ENCODE peak calls at places on chromosomes 16 and 17, in eight cellular contexts. P is GM12864; T is fibroblast of lung; H is AG10803; F is CD8-positive, alpha-beta memory T cell; X is heart right ventricle; Q is AG04450; O is A549. R is an unnamed sample.

GRCh38 chr17:48612854-48613691 is 2.0 kb downstream of the HOXB8 start:
- DNase-seq in P (no peak), T (peak), H (no peak), F (peak), X (no peak), Q (no peak), O (peak), R (peak)

GRCh38 chr17:39899215-39899614 is 19.2 kb downstream of the GSDMB start:
- DNase-seq in P (no peak), T (no peak), H (no peak), F (no peak), X (no peak), Q (no peak), O (no peak), R (no peak)

GRCh38 chr16:54939537-54940278 is 9.0 kb downstream of the IRX5 start:
- DNase-seq in P (no peak), T (peak), H (no peak), F (no peak), X (peak), Q (no peak), O (no peak), R (no peak)

GRCh38 chr16:31253642-31254045 is 6.1 kb upstream of the ITGAM start:
- DNase-seq in P (no peak), T (no peak), H (no peak), F (no peak), X (peak), Q (no peak), O (peak), R (no peak)

GRCh38 chr17:32917842-32918241 is 10.1 kb upstream of the TMEM98 start:
- DNase-seq in P (no peak), T (no peak), H (no peak), F (no peak), X (no peak), Q (no peak), O (no peak), R (no peak)

GRCh38 chr16:57042157-57043111 is 49.9 kb upstream of the CPNE2 start:
- DNase-seq in P (peak), T (peak), H (no peak), F (peak), X (no peak), Q (no peak), O (no peak), R (no peak)

GRCh38 chr16:75385507-75386152 is 47.7 kb downstream of the CFDP1 start:
- DNase-seq in P (peak), T (peak), H (peak), F (peak), X (peak), Q (peak), O (peak), R (no peak)

GRCh38 chr16:19005561-19006445 is 22.1 kb downstream of the TMC7 start:
- DNase-seq in P (no peak), T (peak), H (peak), F (no peak), X (peak), Q (no peak), O (peak), R (peak)

GRCh38 chr17:8189041-8189710 is 804 bp downstream of the BORCS6 start:
- DNase-seq in P (no peak), T (peak), H (peak), F (peak), X (no peak), Q (no peak), O (no peak), R (no peak)

GRCh38 chr16:84807776-84808175 is 12.0 kb upstream of the CRISPLD2 start:
- DNase-seq in P (no peak), T (no peak), H (no peak), F (no peak), X (no peak), Q (no peak), O (no peak), R (no peak)

GRCh38 chr16:30760577-30761426 is 1.1 kb downstream of the CFAP119 start:
- DNase-seq in P (no peak), T (no peak), H (no peak), F (no peak), X (no peak), Q (no peak), O (no peak), R (no peak)

GRCh38 chr16:88747588-88748301 is 37.3 kb downstream of the PIEZO1 start:
- DNase-seq in P (no peak), T (no peak), H (no peak), F (no peak), X (no peak), Q (no peak), O (peak), R (peak)

GRCh38 chr17:41666336-41666680 is 22.4 kb upstream of the EIF1 start:
- DNase-seq in P (peak), T (peak), H (peak), F (peak), X (no peak), Q (peak), O (peak), R (no peak)

GRCh38 chr16:53768167-53768566 is 64.2 kb downstream of the FTO start:
- DNase-seq in P (no peak), T (no peak), H (peak), F (no peak), X (no peak), Q (no peak), O (no peak), R (no peak)

GRCh38 chr17:7132511-7133094 is 18.0 kb upstream of the ASGR2 start:
- DNase-seq in P (peak), T (no peak), H (no peak), F (peak), X (no peak), Q (no peak), O (no peak), R (no peak)

GRCh38 chr17:57288034-57288752 is 31.9 kb downstream of the MSI2 start:
- DNase-seq in P (no peak), T (peak), H (peak), F (no peak), X (no peak), Q (no peak), O (no peak), R (peak)

GRCh38 chr16:539901-540530 is 12.5 kb downstream of the CAPN15 start:
- DNase-seq in P (no peak), T (peak), H (no peak), F (no peak), X (no peak), Q (peak), O (no peak), R (peak)

GRCh38 chr16:11530171-11530940 is 56.4 kb downstream of the LITAF start:
- DNase-seq in P (no peak), T (peak), H (no peak), F (no peak), X (no peak), Q (no peak), O (no peak), R (no peak)

GRCh38 chr17:6775871-6776405 is at the start of gene FBXO39:
- DNase-seq in P (no peak), T (no peak), H (no peak), F (no peak), X (no peak), Q (no peak), O (no peak), R (no peak)

GRCh38 chr17:81928497-81929252 is 1.1 kb upstream of the MAFG start:
- DNase-seq in P (no peak), T (no peak), H (no peak), F (no peak), X (no peak), Q (no peak), O (no peak), R (peak)

GRCh38 chr16:70696952-70697600 is 11.2 kb upstream of the MTSS2 start:
- DNase-seq in P (no peak), T (no peak), H (no peak), F (peak), X (no peak), Q (no peak), O (no peak), R (no peak)

GRCh38 chr16:82092711-82093110 is 57.7 kb downstream of the HSD17B2 start:
- DNase-seq in P (no peak), T (peak), H (peak), F (no peak), X (no peak), Q (no peak), O (no peak), R (no peak)

GRCh38 chr16:3662601-3663000 is 8.1 kb downstream of the DNASE1 start:
- DNase-seq in P (no peak), T (no peak), H (no peak), F (no peak), X (no peak), Q (no peak), O (no peak), R (no peak)

GRCh38 chr17:14203392-14203791 is 33.3 kb downstream of the CDRT15 start:
- DNase-seq in P (no peak), T (no peak), H (no peak), F (no peak), X (no peak), Q (no peak), O (no peak), R (no peak)

GRCh38 chr16:85460983-85461813 is 151.9 kb upstream of the GSE1 start:
- DNase-seq in P (no peak), T (peak), H (peak), F (no peak), X (no peak), Q (peak), O (peak), R (peak)

GRCh38 chr17:4287710-4288109 is 23.9 kb upstream of the ANKFY1 start:
- DNase-seq in P (no peak), T (no peak), H (no peak), F (no peak), X (no peak), Q (no peak), O (no peak), R (no peak)

GRCh38 chr17:42180411-42180921 is 476 bp downstream of the KCNH4 start:
- DNase-seq in P (no peak), T (no peak), H (no peak), F (no peak), X (no peak), Q (no peak), O (no peak), R (no peak)

GRCh38 chr16:87161822-87162676 is 155.1 kb downstream of the C16orf95 start:
- DNase-seq in P (no peak), T (no peak), H (no peak), F (no peak), X (no peak), Q (no peak), O (no peak), R (no peak)

GRCh38 chr16:62105244-62105643 is 69.0 kb upstream of the CDH8 start:
- DNase-seq in P (no peak), T (peak), H (no peak), F (no peak), X (no peak), Q (no peak), O (no peak), R (no peak)
- H3K4me3 ChIP-seq in P (no peak), T (no peak), H (no peak), F (no peak), X (no peak), Q (no peak), O (no peak), R (no peak)

GRCh38 chr16:89920723-89921122 is 2.1 kb downstream of the MC1R start:
- DNase-seq in P (no peak), T (peak), H (peak), F (no peak), X (no peak), Q (no peak), O (no peak), R (peak)
- H3K4me3 ChIP-seq in P (no peak), T (peak), H (no peak), F (no peak), X (no peak), Q (no peak), O (peak), R (no peak)

DNA sequence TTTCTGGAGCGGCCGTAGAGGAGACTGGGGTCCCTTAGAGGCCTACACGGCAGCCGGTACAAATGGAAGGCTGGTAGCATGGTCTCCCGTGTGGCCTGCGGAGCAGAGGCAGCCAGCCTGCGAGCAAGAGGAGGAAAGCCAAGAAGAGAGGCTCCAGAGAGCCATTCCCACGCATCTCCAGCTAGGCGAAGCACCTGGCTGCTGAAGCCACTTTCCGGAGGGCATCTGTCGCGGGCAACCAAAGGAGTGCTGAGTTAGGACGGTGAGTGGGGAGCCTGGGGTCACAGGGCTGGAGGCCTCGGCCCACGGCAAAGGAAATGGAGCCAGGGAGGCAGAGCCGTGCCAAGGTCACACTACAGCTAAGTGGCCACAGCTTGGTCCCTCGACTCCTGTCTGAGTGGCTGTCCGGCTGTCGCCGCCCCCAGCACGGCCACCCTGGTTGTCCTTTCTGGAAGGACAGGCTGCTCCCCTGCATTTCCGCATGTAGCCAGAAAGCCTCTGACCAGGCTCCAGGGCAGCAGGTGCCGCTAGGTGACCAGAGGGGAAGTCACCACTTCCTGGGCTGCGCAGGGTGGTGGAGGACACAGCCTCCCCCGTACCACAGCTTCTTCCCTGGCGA is 33.7 kb downstream of the ENGASE start:
- DNase-seq in P (no peak), T (no peak), H (no peak), F (no peak), X (no peak), Q (no peak), O (no peak), R (no peak)
- H3K4me3 ChIP-seq in P (no peak), T (no peak), H (no peak), F (no peak), X (no peak), Q (no peak), O (no peak), R (no peak)

GRCh38 chr16:68470461-68471150 is 22.3 kb upstream of the SMPD3 start:
- DNase-seq in P (peak), T (no peak), H (no peak), F (no peak), X (peak), Q (no peak), O (no peak), R (no peak)
- H3K4me3 ChIP-seq in P (peak), T (peak), H (no peak), F (peak), X (peak), Q (no peak), O (no peak), R (no peak)

DNA sequence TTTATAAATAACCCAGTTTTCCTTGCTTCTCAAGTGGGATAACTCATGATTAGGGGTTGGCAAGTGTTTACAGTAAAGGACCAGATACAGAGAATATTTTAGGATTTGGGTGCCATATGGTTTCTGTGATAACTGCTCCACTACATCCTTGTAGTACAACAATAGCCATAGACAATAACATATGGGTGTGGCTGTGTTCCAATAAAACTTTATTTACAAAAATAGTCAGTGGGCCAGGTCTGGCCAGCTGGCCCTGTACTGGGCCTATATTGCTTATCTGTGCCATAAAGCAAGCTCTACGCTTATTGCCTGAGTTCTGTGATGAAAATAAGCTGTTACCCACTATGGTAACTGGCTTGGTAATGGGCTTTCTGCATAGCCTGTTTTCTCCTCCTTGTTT is 386.5 kb upstream of the RBFOX1 start:
- DNase-seq in P (no peak), T (no peak), H (no peak), F (no peak), X (no peak), Q (no peak), O (no peak), R (no peak)
- H3K4me3 ChIP-seq in P (no peak), T (no peak), H (no peak), F (no peak), X (no peak), Q (no peak), O (no peak), R (no peak)

GRCh38 chr17:66354472-66354871 is 52.1 kb downstream of the PRKCA start:
- DNase-seq in P (no peak), T (peak), H (no peak), F (no peak), X (no peak), Q (no peak), O (no peak), R (no peak)
- H3K4me3 ChIP-seq in P (no peak), T (no peak), H (no peak), F (no peak), X (no peak), Q (no peak), O (no peak), R (no peak)

GRCh38 chr17:43907425-43907981 is at the start of gene MPP2:
- DNase-seq in P (no peak), T (peak), H (peak), F (peak), X (peak), Q (peak), O (peak), R (no peak)
- H3K4me3 ChIP-seq in P (no peak), T (peak), H (peak), F (peak), X (peak), Q (peak), O (peak), R (no peak)

GRCh38 chr17:75151893-75152292 is 2.4 kb downstream of the JPT1 start:
- DNase-seq in P (peak), T (peak), H (no peak), F (no peak), X (no peak), Q (no peak), O (no peak), R (no peak)
- H3K4me3 ChIP-seq in P (no peak), T (peak), H (no peak), F (no peak), X (no peak), Q (peak), O (peak), R (peak)

GRCh38 chr17:80835816-80836657 is 155.6 kb upstream of the CHMP6 start:
- DNase-seq in P (no peak), T (no peak), H (no peak), F (no peak), X (no peak), Q (no peak), O (no peak), R (no peak)

GRCh38 chr17:80834896-80835281 is 156.8 kb upstream of the CHMP6 start:
- DNase-seq in P (no peak), T (no peak), H (no peak), F (no peak), X (no peak), Q (no peak), O (no peak), R (no peak)

GRCh38 chr17:80832266-80832676 is 159.4 kb upstream of the CHMP6 start:
- DNase-seq in P (no peak), T (peak), H (peak), F (no peak), X (peak), Q (peak), O (peak), R (peak)

GRCh38 chr17:80832888-80833583 is 158.6 kb upstream of the CHMP6 start:
- DNase-seq in P (peak), T (peak), H (peak), F (peak), X (peak), Q (peak), O (peak), R (peak)

GRCh38 chr17:80833952-80834895 is 157.4 kb upstream of the CHMP6 start:
- DNase-seq in P (peak), T (peak), H (peak), F (no peak), X (peak), Q (no peak), O (no peak), R (peak)
- H3K4me3 ChIP-seq in P (no peak), T (peak), H (peak), F (no peak), X (no peak), Q (peak), O (no peak), R (no peak)